ENCODE peak calls at places on chromosomes 2 and 18, in five cellular contexts. C, S, I, D and Y are unnamed samples.

GRCh38 chr2:237733677-237734300 is 64.8 kb upstream of the RBM44 start:
- DNase-seq in C (no peak), S (peak; percentile 74), I (no peak), D (no peak), Y (peak; percentile 71)

GRCh38 chr18:48003426-48004349 is 73.2 kb upstream of the SMAD2 start:
- DNase-seq in C (no peak), S (peak; percentile 90), I (peak; percentile 52), D (peak; percentile 78), Y (no peak)

GRCh38 chr18:48440924-48441323 is 31.7 kb upstream of the ZBTB7C start:
- DNase-seq in C (peak; percentile 61), S (no peak), I (no peak), D (no peak), Y (no peak)

GRCh38 chr2:180695570-180695969 is 284.8 kb upstream of the UBE2E3 start:
- DNase-seq in C (no peak), S (no peak), I (no peak), D (no peak), Y (no peak)

GRCh38 chr2:228688007-228688645 is 506.6 kb upstream of the SPHKAP start:
- DNase-seq in C (no peak), S (no peak), I (peak; percentile 76), D (no peak), Y (no peak)

GRCh38 chr2:101113441-101114267 is 37.5 kb downstream of the TBC1D8 start:
- DNase-seq in C (no peak), S (peak; percentile 63), I (peak; percentile 83), D (no peak), Y (peak; percentile 76)

GRCh38 chr2:55051026-55051866 is 995 bp upstream of the RTN4 start:
- DNase-seq in C (peak; percentile 74), S (peak; percentile 64), I (peak; percentile 98), D (peak; percentile 70), Y (no peak)

GRCh38 chr2:199940373-199940772 is 14.9 kb downstream of the TYW5 start:
- DNase-seq in C (no peak), S (no peak), I (peak; percentile 30), D (no peak), Y (no peak)

DNA sequence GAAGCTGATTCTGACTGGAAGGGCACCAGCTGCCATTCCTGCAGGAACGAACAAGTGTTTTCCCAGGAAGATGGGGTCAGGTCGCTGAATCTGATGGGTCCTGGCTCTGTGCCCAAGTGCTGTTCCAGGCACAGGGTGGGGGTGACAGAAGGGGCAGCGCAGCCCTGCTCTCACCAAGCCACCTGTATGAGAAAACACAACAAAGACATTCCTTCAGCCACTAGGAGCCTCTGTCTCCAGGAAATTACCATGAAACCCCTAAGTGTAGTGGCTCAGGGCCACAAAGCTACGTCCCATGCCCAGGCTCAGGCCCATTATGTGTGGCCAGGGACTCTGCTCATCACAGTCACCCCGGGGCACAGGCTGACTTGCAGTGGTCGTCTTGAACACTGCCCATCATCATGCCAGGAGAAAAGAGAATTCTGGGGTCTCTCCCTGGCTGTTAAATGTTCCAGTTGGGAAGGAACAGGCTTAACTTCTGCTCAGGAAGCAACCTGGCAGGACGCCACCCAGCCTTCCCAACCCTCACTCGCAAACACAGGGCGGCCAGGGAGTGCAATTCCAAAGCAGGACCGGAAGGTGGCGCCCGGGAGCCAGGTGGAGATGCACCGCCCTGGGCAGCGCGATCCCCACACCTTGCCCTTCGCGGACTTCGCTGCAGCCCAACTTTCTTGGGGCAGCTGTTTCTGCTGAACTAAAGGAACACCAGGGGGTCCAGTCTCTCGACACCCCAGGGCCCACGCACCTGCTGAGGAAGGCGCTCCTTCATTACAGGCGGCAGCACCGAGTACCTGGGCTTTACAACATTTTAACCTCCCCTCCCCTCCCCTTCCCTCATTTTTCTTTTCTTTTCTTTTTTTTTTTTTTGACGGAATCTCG is 11.0 kb upstream of the SFTPB start:
- DNase-seq in C (peak; percentile 95), S (peak; percentile 96), I (peak; percentile 90), D (peak; percentile 89), Y (peak; percentile 46)
- H3K4me3 ChIP-seq in C (no peak overlapping the region), S (no peak overlapping the region), I (no peak overlapping the region), D (no peak overlapping the region), Y (peak overlapping the region; percentile 13)

GRCh38 chr2:172480301-172481218 is 53.2 kb downstream of the ITGA6 start:
- DNase-seq in C (no peak), S (no peak), I (peak; percentile 51), D (peak; percentile 66), Y (no peak)

GRCh38 chr2:172484706-172485105 is 57.3 kb downstream of the ITGA6 start:
- DNase-seq in C (no peak), S (no peak), I (no peak), D (no peak), Y (no peak)

GRCh38 chr2:172481507-172482262 is 54.3 kb downstream of the ITGA6 start:
- DNase-seq in C (no peak), S (no peak), I (no peak), D (no peak), Y (no peak)

GRCh38 chr2:172488556-172488955 is 61.2 kb downstream of the ITGA6 start:
- DNase-seq in C (no peak), S (no peak), I (no peak), D (no peak), Y (no peak)

DNA sequence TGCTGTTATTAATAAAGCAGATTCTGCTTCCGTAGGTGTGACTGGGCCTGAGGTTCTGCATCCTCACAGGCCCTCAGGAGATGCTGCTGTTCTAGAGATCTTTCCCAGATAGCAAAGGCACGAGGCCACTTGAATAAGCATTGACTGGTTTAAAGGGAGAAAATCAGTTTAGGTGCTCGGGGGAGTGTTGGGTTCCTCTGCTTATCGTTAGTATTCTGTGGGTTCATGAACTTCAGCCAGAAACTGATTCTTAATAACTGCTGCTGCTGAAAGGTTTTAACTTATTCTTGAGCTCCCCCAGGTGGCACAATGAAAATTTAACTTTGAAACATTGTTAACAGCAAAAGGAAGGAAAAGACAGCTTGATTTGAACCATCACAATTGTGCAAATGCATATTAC is 56.9 kb downstream of the ITGA6 start:
- DNase-seq in C (no peak), S (no peak), I (peak; percentile 51), D (no peak), Y (no peak)
- TF ChIP-seq CTCF in C (no peak), S (no peak), I (peak; percentile 42), D (peak; percentile 23), Y (peak; percentile 44)

DNA sequence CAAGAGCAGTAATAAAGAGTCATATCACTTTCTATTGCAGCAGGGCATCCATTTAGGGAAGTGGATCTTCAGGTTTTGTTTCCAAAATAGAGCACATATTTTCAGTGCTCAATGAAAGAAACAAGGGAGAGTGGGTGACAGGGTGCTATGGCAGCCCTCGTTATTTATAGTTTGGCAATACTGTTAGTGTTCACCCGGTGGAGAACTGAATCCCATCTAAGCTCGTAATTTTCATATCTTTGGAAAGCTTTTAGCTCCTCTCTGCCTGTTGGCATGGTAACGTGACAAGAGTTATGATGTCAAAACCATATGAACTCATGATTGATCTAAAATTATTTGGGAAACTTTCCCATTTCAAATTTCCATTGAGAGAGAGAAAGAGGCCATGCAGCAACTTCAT is 331.9 kb downstream of the LRRTM1 start:
- DNase-seq in C (no peak), S (no peak), I (no peak), D (no peak), Y (no peak)
- H3K4me3 ChIP-seq in C (no peak overlapping the region), S (no peak overlapping the region), I (no peak overlapping the region), D (no peak overlapping the region), Y (no peak overlapping the region)

GRCh38 chr2:100029460-100029859 is 112.9 kb downstream of the AFF3 start:
- DNase-seq in C (no peak), S (no peak), I (no peak), D (no peak), Y (no peak)
- TF ChIP-seq CTCF in C (no peak), S (no peak), I (no peak), D (no peak), Y (no peak)

GRCh38 chr2:241803387-241804325 is 5.3 kb upstream of the NEU4 start:
- DNase-seq in C (no peak), S (peak; percentile 57), I (peak; percentile 74), D (peak; percentile 74), Y (no peak)

GRCh38 chr2:241804326-241805276 is 4.4 kb upstream of the NEU4 start:
- DNase-seq in C (no peak), S (peak; percentile 10), I (peak; percentile 61), D (peak; percentile 24), Y (no peak)

GRCh38 chr2:241801611-241802420 is 7.2 kb upstream of the NEU4 start:
- DNase-seq in C (no peak), S (peak; percentile 9), I (no peak), D (peak; percentile 23), Y (no peak)

GRCh38 chr2:241802806-241803318 is 6.1 kb upstream of the NEU4 start:
- DNase-seq in C (no peak), S (peak; percentile 8), I (no peak), D (peak; percentile 14), Y (no peak)

GRCh38 chr2:241802421-241802749 is 6.6 kb upstream of the NEU4 start:
- DNase-seq in C (no peak), S (no peak), I (no peak), D (peak; percentile 24), Y (no peak)
- H3K4me3 ChIP-seq in C (no peak overlapping the region), S (no peak overlapping the region), I (no peak overlapping the region), D (no peak overlapping the region), Y (no peak overlapping the region)

GRCh38 chr2:46230115-46230571 is 67.1 kb upstream of the EPAS1 start:
- DNase-seq in C (no peak), S (peak; percentile 48), I (no peak), D (peak; percentile 66), Y (no peak)
- TF ChIP-seq CTCF in C (no peak), S (no peak), I (no peak), D (peak; percentile 28), Y (no peak)

GRCh38 chr2:127219716-127220090 is 396 bp downstream of the CYP27C1 start:
- DNase-seq in C (no peak), S (no peak), I (no peak), D (no peak), Y (no peak)
- H3K4me3 ChIP-seq in C (peak overlapping the region; percentile 64), S (peak overlapping the region; percentile 34), I (peak overlapping the region; percentile 84), D (peak overlapping the region; percentile 32), Y (no peak overlapping the region)